ENCODE peak calls at places on chromosome 2, in nine cellular contexts. One of them, this sample, is unnamed.
A peak's percentile ranks its signal among the peaks of the same experiment; 100 is the strongest.

GRCh38 chr2:98884658-98885057 is 51.4 kb downstream of the CRACDL start:
- DNase-seq in coronary artery: no peak
- DNase-seq in stimulated activated CD8-positive, alpha-beta memory T cell treated with anti-CD3 and anti-CD28 coated beads, Interleukin-2, amount 100 ng/mL, for 1 hour: no peak
- DNase-seq in HTR-8/SVneo: no peak
- DNase-seq in GM20000: no peak
- DNase-seq in adrenal gland: no peak
- DNase-seq in stimulated activated CD4-positive, alpha-beta T cell treated with anti-CD3 and anti-CD28 coated beads, Interleukin-1b, Interleukin-23, amount 100 ng/mL, for 48 hours: no peak
- DNase-seq in amygdala: no peak
- DNase-seq in astrocyte: no peak
- DNase-seq in this sample: peak; percentile 18

GRCh38 chr2:102141011-102141914 is 1.3 kb upstream of the IL1R1 start:
- DNase-seq in GM20000: no peak
- DNase-seq in amygdala: no peak
- DNase-seq in stimulated activated CD8-positive, alpha-beta memory T cell treated with anti-CD3 and anti-CD28 coated beads, Interleukin-2, amount 100 ng/mL, for 1 hour: no peak
- DNase-seq in adrenal gland: no peak
- DNase-seq in stimulated activated CD4-positive, alpha-beta T cell treated with anti-CD3 and anti-CD28 coated beads, Interleukin-1b, Interleukin-23, amount 100 ng/mL, for 48 hours: no peak
- DNase-seq in astrocyte: peak; percentile 83
- DNase-seq in HTR-8/SVneo: no peak
- DNase-seq in coronary artery: no peak
- DNase-seq in this sample: no peak

GRCh38 chr2:11579867-11580659 is 46.2 kb downstream of the GREB1 start:
- DNase-seq in stimulated activated CD4-positive, alpha-beta T cell treated with anti-CD3 and anti-CD28 coated beads, Interleukin-1b, Interleukin-23, amount 100 ng/mL, for 48 hours: no peak
- DNase-seq in HTR-8/SVneo: no peak
- DNase-seq in GM20000: no peak
- DNase-seq in amygdala: no peak
- DNase-seq in stimulated activated CD8-positive, alpha-beta memory T cell treated with anti-CD3 and anti-CD28 coated beads, Interleukin-2, amount 100 ng/mL, for 1 hour: no peak
- DNase-seq in coronary artery: no peak
- DNase-seq in astrocyte: no peak
- DNase-seq in adrenal gland: no peak
- DNase-seq in this sample: no peak

GRCh38 chr2:212979799-212980198 is 171.6 kb downstream of the IKZF2 start:
- DNase-seq in amygdala: no peak
- DNase-seq in adrenal gland: no peak
- DNase-seq in stimulated activated CD4-positive, alpha-beta T cell treated with anti-CD3 and anti-CD28 coated beads, Interleukin-1b, Interleukin-23, amount 100 ng/mL, for 48 hours: no peak
- DNase-seq in GM20000: no peak
- DNase-seq in astrocyte: no peak
- DNase-seq in stimulated activated CD8-positive, alpha-beta memory T cell treated with anti-CD3 and anti-CD28 coated beads, Interleukin-2, amount 100 ng/mL, for 1 hour: no peak
- DNase-seq in coronary artery: no peak
- DNase-seq in HTR-8/SVneo: no peak
- DNase-seq in this sample: no peak

GRCh38 chr2:19114126-19114525 is 244.3 kb downstream of the OSR1 start:
- DNase-seq in astrocyte: no peak
- DNase-seq in HTR-8/SVneo: no peak
- DNase-seq in stimulated activated CD8-positive, alpha-beta memory T cell treated with anti-CD3 and anti-CD28 coated beads, Interleukin-2, amount 100 ng/mL, for 1 hour: no peak
- DNase-seq in stimulated activated CD4-positive, alpha-beta T cell treated with anti-CD3 and anti-CD28 coated beads, Interleukin-1b, Interleukin-23, amount 100 ng/mL, for 48 hours: no peak
- DNase-seq in amygdala: no peak
- DNase-seq in adrenal gland: no peak
- DNase-seq in GM20000: no peak
- DNase-seq in coronary artery: no peak
- DNase-seq in this sample: no peak

GRCh38 chr2:179553382-179553781 is 288.8 kb upstream of the SESTD1 start:
- DNase-seq in GM20000: no peak
- DNase-seq in amygdala: no peak
- DNase-seq in astrocyte: no peak
- DNase-seq in adrenal gland: no peak
- DNase-seq in stimulated activated CD4-positive, alpha-beta T cell treated with anti-CD3 and anti-CD28 coated beads, Interleukin-1b, Interleukin-23, amount 100 ng/mL, for 48 hours: no peak
- DNase-seq in stimulated activated CD8-positive, alpha-beta memory T cell treated with anti-CD3 and anti-CD28 coated beads, Interleukin-2, amount 100 ng/mL, for 1 hour: no peak
- DNase-seq in coronary artery: no peak
- DNase-seq in HTR-8/SVneo: no peak
- DNase-seq in this sample: no peak

GRCh38 chr2:69154031-69154430 is 141.1 kb downstream of the ANTXR1 start:
- DNase-seq in astrocyte: peak; percentile 57
- DNase-seq in HTR-8/SVneo: no peak
- DNase-seq in adrenal gland: peak; percentile 65
- DNase-seq in amygdala: no peak
- DNase-seq in GM20000: no peak
- DNase-seq in coronary artery: no peak
- DNase-seq in stimulated activated CD4-positive, alpha-beta T cell treated with anti-CD3 and anti-CD28 coated beads, Interleukin-1b, Interleukin-23, amount 100 ng/mL, for 48 hours: no peak
- DNase-seq in stimulated activated CD8-positive, alpha-beta memory T cell treated with anti-CD3 and anti-CD28 coated beads, Interleukin-2, amount 100 ng/mL, for 1 hour: no peak
- DNase-seq in this sample: no peak

GRCh38 chr2:144515694-144516416 is 4.1 kb downstream of the ZEB2 start:
- DNase-seq in coronary artery: no peak
- DNase-seq in amygdala: no peak
- DNase-seq in HTR-8/SVneo: no peak
- DNase-seq in stimulated activated CD8-positive, alpha-beta memory T cell treated with anti-CD3 and anti-CD28 coated beads, Interleukin-2, amount 100 ng/mL, for 1 hour: no peak
- DNase-seq in stimulated activated CD4-positive, alpha-beta T cell treated with anti-CD3 and anti-CD28 coated beads, Interleukin-1b, Interleukin-23, amount 100 ng/mL, for 48 hours: peak; percentile 18
- DNase-seq in GM20000: peak; percentile 58
- DNase-seq in adrenal gland: peak; percentile 71
- DNase-seq in astrocyte: peak; percentile 73
- DNase-seq in this sample: no peak

GRCh38 chr2:234502285-234502918 is 5.5 kb upstream of the ARL4C start:
- DNase-seq in astrocyte: peak; percentile 94
- DNase-seq in stimulated activated CD4-positive, alpha-beta T cell treated with anti-CD3 and anti-CD28 coated beads, Interleukin-1b, Interleukin-23, amount 100 ng/mL, for 48 hours: no peak
- DNase-seq in coronary artery: no peak
- DNase-seq in amygdala: no peak
- DNase-seq in stimulated activated CD8-positive, alpha-beta memory T cell treated with anti-CD3 and anti-CD28 coated beads, Interleukin-2, amount 100 ng/mL, for 1 hour: no peak
- DNase-seq in adrenal gland: no peak
- DNase-seq in HTR-8/SVneo: peak; percentile 72
- DNase-seq in GM20000: no peak
- DNase-seq in this sample: no peak

GRCh38 chr2:108942231-108943066 is 46.6 kb downstream of the EDAR start:
- DNase-seq in GM20000: no peak
- DNase-seq in amygdala: no peak
- DNase-seq in HTR-8/SVneo: no peak
- DNase-seq in adrenal gland: no peak
- DNase-seq in coronary artery: no peak
- DNase-seq in stimulated activated CD4-positive, alpha-beta T cell treated with anti-CD3 and anti-CD28 coated beads, Interleukin-1b, Interleukin-23, amount 100 ng/mL, for 48 hours: no peak
- DNase-seq in stimulated activated CD8-positive, alpha-beta memory T cell treated with anti-CD3 and anti-CD28 coated beads, Interleukin-2, amount 100 ng/mL, for 1 hour: no peak
- DNase-seq in astrocyte: no peak
- DNase-seq in this sample: no peak

GRCh38 chr2:19571773-19572172 is 213.3 kb upstream of the OSR1 start:
- DNase-seq in coronary artery: no peak
- DNase-seq in GM20000: no peak
- DNase-seq in HTR-8/SVneo: no peak
- DNase-seq in adrenal gland: no peak
- DNase-seq in stimulated activated CD8-positive, alpha-beta memory T cell treated with anti-CD3 and anti-CD28 coated beads, Interleukin-2, amount 100 ng/mL, for 1 hour: no peak
- DNase-seq in amygdala: no peak
- DNase-seq in astrocyte: no peak
- DNase-seq in stimulated activated CD4-positive, alpha-beta T cell treated with anti-CD3 and anti-CD28 coated beads, Interleukin-1b, Interleukin-23, amount 100 ng/mL, for 48 hours: no peak
- DNase-seq in this sample: no peak

GRCh38 chr2:204754898-204755297 is 209.6 kb downstream of the PARD3B start:
- DNase-seq in adrenal gland: no peak
- DNase-seq in stimulated activated CD8-positive, alpha-beta memory T cell treated with anti-CD3 and anti-CD28 coated beads, Interleukin-2, amount 100 ng/mL, for 1 hour: no peak
- DNase-seq in astrocyte: no peak
- DNase-seq in coronary artery: no peak
- DNase-seq in amygdala: no peak
- DNase-seq in HTR-8/SVneo: no peak
- DNase-seq in stimulated activated CD4-positive, alpha-beta T cell treated with anti-CD3 and anti-CD28 coated beads, Interleukin-1b, Interleukin-23, amount 100 ng/mL, for 48 hours: no peak
- DNase-seq in GM20000: no peak
- DNase-seq in this sample: no peak

GRCh38 chr2:1748176-1748740 is 3.9 kb upstream of the PXDN start:
- DNase-seq in GM20000: no peak
- DNase-seq in stimulated activated CD4-positive, alpha-beta T cell treated with anti-CD3 and anti-CD28 coated beads, Interleukin-1b, Interleukin-23, amount 100 ng/mL, for 48 hours: no peak
- DNase-seq in stimulated activated CD8-positive, alpha-beta memory T cell treated with anti-CD3 and anti-CD28 coated beads, Interleukin-2, amount 100 ng/mL, for 1 hour: no peak
- DNase-seq in astrocyte: no peak
- DNase-seq in amygdala: no peak
- DNase-seq in adrenal gland: no peak
- DNase-seq in HTR-8/SVneo: no peak
- DNase-seq in coronary artery: peak; percentile 56
- DNase-seq in this sample: peak; percentile 46

GRCh38 chr2:46381263-46381849 is 84.1 kb downstream of the EPAS1 start:
- DNase-seq in stimulated activated CD4-positive, alpha-beta T cell treated with anti-CD3 and anti-CD28 coated beads, Interleukin-1b, Interleukin-23, amount 100 ng/mL, for 48 hours: no peak
- DNase-seq in adrenal gland: no peak
- DNase-seq in coronary artery: no peak
- DNase-seq in astrocyte: peak; percentile 2
- DNase-seq in amygdala: no peak
- DNase-seq in HTR-8/SVneo: no peak
- DNase-seq in stimulated activated CD8-positive, alpha-beta memory T cell treated with anti-CD3 and anti-CD28 coated beads, Interleukin-2, amount 100 ng/mL, for 1 hour: no peak
- DNase-seq in GM20000: no peak
- DNase-seq in this sample: no peak

GRCh38 chr2:69567909-69568300 is 75.6 kb downstream of the AAK1 start:
- DNase-seq in astrocyte: no peak
- DNase-seq in coronary artery: no peak
- DNase-seq in adrenal gland: no peak
- DNase-seq in stimulated activated CD8-positive, alpha-beta memory T cell treated with anti-CD3 and anti-CD28 coated beads, Interleukin-2, amount 100 ng/mL, for 1 hour: no peak
- DNase-seq in HTR-8/SVneo: no peak
- DNase-seq in stimulated activated CD4-positive, alpha-beta T cell treated with anti-CD3 and anti-CD28 coated beads, Interleukin-1b, Interleukin-23, amount 100 ng/mL, for 48 hours: no peak
- DNase-seq in GM20000: no peak
- DNase-seq in amygdala: no peak
- DNase-seq in this sample: no peak

This sample was measured in right atrium auricular region.